ENCODE peak calls at places on chromosomes 13 and 19, in four cellular contexts. E, W, K and U are unnamed samples.

GRCh38 chr19:33024398-33024797 is 40.3 kb downstream of the RHPN2 start:
- DNase-seq in W (no peak), K (no peak), E (no peak), U (no peak)

GRCh38 chr19:23407597-23407996 is 12.3 kb upstream of the ZNF91 start:
- DNase-seq in E (no peak), K (no peak), W (no peak), U (no peak)

GRCh38 chr13:110756268-110756667 is 42.8 kb downstream of the ING1 start:
- DNase-seq in K (peak; percentile 57), W (no peak), E (peak; percentile 42), U (no peak)

GRCh38 chr19:49585023-49585422 is 3.9 kb downstream of the PRRG2 start:
- DNase-seq in E (no peak), K (no peak), W (no peak), U (no peak)

GRCh38 chr19:10823690-10824089 is 12.3 kb downstream of the TMED1 start:
- DNase-seq in K (no peak), E (no peak), W (no peak), U (no peak)

GRCh38 chr19:55635334-55635717 is 5.5 kb upstream of the ZNF580 start:
- DNase-seq in E (no peak), K (no peak), W (no peak), U (no peak)

GRCh38 chr13:51729853-51730553 is 74.0 kb downstream of the DHRS12 start:
- DNase-seq in E (peak; percentile 86), K (peak; percentile 44), W (no peak), U (no peak)

GRCh38 chr19:30102666-30103065 is 160.6 kb downstream of the URI1 start:
- DNase-seq in K (no peak), W (no peak), E (no peak), U (no peak)

GRCh38 chr19:16012552-16012951 is 63.7 kb upstream of the TPM4 start:
- DNase-seq in W (no peak), E (no peak), K (no peak), U (no peak)

GRCh38 chr13:27293873-27294515 is 23.4 kb downstream of the RASL11A start:
- DNase-seq in E (no peak), W (no peak), K (no peak), U (no peak)

GRCh38 chr13:113669871-113670341 is 2.9 kb downstream of the GRK1 start:
- DNase-seq in W (no peak), E (no peak), K (no peak), U (no peak)

GRCh38 chr19:49210108-49210900 is 52.7 kb downstream of the TRPM4 start:
- DNase-seq in W (no peak), E (no peak), K (no peak), U (no peak)

GRCh38 chr13:44755872-44756271 is 179.7 kb upstream of the TSC22D1 start:
- DNase-seq in K (no peak), W (no peak), E (peak; percentile 56), U (peak; percentile 76)

GRCh38 chr19:43681826-43682225 is 11.9 kb upstream of the PLAUR start:
- DNase-seq in K (no peak), W (peak; percentile 81), E (no peak), U (no peak)

GRCh38 chr13:40187836-40188591 is 478.4 kb downstream of the FOXO1 start:
- DNase-seq in E (no peak), K (no peak), W (no peak), U (no peak)

GRCh38 chr19:28443361-28443760 is 769.6 kb downstream of the UQCRFS1 start:
- DNase-seq in E (no peak), K (no peak), W (no peak), U (no peak)

GRCh38 chr13:45337803-45338202 is 3.2 kb downstream of the TPT1 start:
- DNase-seq in K (no peak), E (no peak), W (no peak), U (no peak)

GRCh38 chr13:81171065-81171647 is 830.2 kb upstream of the SPRY2 start:
- DNase-seq in K (no peak), E (peak; percentile 2), W (no peak), U (no peak)

GRCh38 chr19:15563325-15563794 is 51.7 kb upstream of the CYP4F8 start:
- DNase-seq in E (no peak), K (no peak), W (peak; percentile 40), U (no peak)

GRCh38 chr19:12611361-12611699 is 610 bp downstream of the ZNF791 start:
- DNase-seq in W (no peak), K (peak; percentile 41), E (peak; percentile 74), U (no peak)

GRCh38 chr13:95185311-95185710 is 115.9 kb downstream of the ABCC4 start:
- DNase-seq in K (no peak), E (no peak), W (no peak), U (no peak)

GRCh38 chr19:13190781-13191540 is 40.8 kb downstream of the IER2 start:
- DNase-seq in W (no peak), K (no peak), E (no peak), U (no peak)

GRCh38 chr19:47842941-47843340 is 16.1 kb upstream of the TPRX2 start:
- DNase-seq in K (no peak), E (no peak), W (no peak), U (no peak)

GRCh38 chr13:111239754-111240670 is 80.4 kb upstream of the TEX29 start:
- DNase-seq in W (no peak), K (no peak), E (no peak), U (no peak)

DNA sequence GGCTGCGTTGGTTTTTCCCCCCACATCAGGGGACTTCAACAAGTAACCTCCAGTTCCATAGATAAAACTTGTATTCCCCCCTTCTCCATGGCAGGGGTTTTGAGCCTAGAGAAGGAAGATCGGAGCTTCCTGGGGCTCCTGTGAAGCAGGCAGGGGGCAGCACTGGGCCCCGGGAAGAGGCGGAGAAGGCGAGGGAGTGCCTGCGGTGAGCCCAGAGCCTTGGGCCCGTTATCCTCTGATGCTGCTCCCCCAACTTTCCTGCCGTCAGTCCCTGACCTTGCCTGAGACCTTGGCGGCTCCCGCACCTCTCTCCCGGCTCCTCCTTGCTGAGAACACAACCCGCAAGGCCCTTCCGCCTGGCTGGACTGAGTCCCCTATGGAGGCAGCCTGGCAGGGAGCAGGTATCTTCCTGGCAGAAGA is 2.5 kb downstream of the LIPE start:
- DNase-seq in K (no peak), W (no peak), E (no peak), U (no peak)
- TF ChIP-seq CTCF in K (peak; percentile 14), W (no peak), E (no peak), U (peak; percentile 24)

DNA sequence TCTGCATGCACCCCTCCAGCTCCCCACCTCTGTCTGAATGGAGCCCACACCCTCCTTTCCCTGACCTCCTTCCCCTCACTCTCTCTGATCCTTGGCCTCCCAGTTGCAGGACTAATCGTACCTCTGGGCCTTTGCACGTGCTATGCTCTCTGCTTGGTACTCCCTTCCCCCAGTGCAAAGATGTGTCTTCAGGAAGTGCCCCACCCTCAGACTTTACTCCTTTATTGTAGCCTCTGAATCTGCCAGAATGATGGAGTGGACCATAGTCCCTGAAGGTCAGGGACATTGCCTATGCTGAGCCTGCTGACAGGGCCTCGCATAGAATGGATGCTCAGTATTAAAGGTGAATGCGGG is 1.3 kb upstream of the JUND start:
- DNase-seq in E (no peak), K (no peak), W (peak; percentile 24), U (no peak)
- H3K4me3 ChIP-seq in E (peak overlapping the region; percentile 70), K (peak overlapping the region; percentile 60), W (peak overlapping the region; percentile 48), U (peak overlapping the region; percentile 55)

GRCh38 chr19:4495471-4495870 is 22.8 kb downstream of the PLIN4 start:
- DNase-seq in K (no peak), W (no peak), E (no peak), U (no peak)
- TF ChIP-seq CTCF in K (no peak), W (no peak), E (no peak), U (peak; percentile 24)

DNA sequence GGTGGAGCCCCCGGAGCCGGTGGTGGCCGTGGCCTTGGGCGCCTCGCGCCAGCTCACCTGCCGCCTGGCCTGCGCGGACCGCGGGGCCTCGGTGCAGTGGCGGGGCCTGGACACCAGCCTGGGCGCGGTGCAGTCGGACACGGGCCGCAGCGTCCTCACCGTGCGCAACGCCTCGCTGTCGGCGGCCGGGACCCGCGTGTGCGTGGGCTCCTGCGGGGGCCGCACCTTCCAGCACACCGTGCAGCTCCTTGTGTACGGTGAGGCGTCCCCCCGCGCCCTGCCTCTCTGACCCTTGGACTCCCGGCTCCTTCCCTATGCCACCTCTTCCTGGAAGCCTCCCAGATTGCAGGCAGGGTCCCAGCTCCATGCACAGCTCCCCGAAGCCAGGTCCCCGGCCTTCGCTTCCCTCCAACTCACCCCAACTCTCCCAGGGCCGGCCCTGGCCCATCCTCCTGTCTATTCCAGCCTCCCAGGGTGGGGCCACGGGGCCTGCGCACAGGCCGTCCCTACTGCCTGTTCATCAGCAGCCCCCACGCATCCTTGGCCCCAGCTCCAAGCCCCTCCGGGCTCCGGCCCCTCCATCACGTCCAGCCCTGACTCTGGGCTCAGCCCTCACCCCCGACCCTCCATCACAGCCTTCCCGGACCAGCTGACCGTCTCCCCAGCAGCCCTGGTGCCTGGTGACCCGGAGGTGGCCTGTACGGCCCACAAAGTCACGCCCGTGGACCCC is 1.7 kb downstream of the MADCAM1 start:
- DNase-seq in K (no peak), E (no peak), W (no peak), U (no peak)
- H3K4me3 ChIP-seq in K (no peak overlapping the region), E (no peak overlapping the region), W (no peak overlapping the region), U (no peak overlapping the region)

DNA sequence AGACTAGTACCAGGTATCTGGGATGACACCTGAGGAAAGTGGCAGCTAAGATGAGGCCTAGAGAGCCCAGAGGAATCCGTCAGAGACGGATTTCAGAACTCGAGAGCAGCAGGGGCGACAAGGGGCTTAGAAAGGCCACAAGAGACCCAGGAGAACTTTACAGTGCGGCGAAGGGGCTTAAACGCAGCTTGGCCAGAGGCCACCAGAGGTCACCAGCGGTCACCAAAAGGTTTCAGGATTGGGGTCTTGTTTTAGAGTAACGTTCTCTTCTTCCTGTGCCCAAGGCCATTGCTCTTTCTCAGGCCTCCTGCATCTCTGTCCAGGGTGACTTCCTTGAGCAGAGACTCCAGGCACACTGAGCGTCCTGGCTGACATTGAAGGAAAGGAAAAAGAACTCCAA is 2.2 kb downstream of the ZSCAN22 start:
- DNase-seq in E (no peak), K (no peak), W (peak; percentile 39), U (no peak)
- TF ChIP-seq CTCF in E (no peak), K (no peak), W (peak; percentile 10), U (no peak)

GRCh38 chr19:38869836-38870607 is 8.1 kb downstream of the RINL start:
- DNase-seq in W (peak; percentile 88), K (no peak), E (peak; percentile 60), U (no peak)

GRCh38 chr19:38870612-38871011 is 7.5 kb downstream of the RINL start:
- DNase-seq in K (no peak), E (no peak), W (no peak), U (no peak)

GRCh38 chr19:38868551-38868950 is 9.5 kb downstream of the RINL start:
- DNase-seq in K (no peak), E (no peak), W (no peak), U (no peak)

GRCh38 chr19:38867176-38867780 is 10.8 kb downstream of the RINL start:
- DNase-seq in W (no peak), K (no peak), E (no peak), U (no peak)

GRCh38 chr19:38869160-38869835 is 8.8 kb downstream of the RINL start:
- DNase-seq in E (no peak), K (no peak), W (peak; percentile 59), U (no peak)
- H3K4me3 ChIP-seq in E (peak overlapping the region; percentile 62), K (peak overlapping the region; percentile 61), W (peak overlapping the region; percentile 36), U (peak overlapping the region; percentile 52)

DNA sequence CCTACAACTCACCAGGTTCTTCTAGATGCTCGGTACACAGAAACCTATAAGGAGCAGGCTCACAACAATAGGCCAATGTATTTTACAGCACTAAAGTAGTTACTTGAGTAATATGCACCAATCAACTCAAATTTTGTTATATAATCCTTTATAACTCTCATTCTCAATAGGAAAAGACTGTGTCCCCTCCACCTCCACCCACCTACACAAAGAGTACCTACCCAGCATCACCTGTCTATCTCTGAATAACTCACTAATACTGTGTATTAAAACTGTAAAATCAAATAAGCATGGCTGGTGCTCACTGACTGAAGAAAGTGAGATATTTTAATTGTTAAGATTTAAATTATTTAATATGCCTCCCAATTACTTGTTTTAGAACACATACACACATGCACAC is 146.3 kb downstream of the ENOX1 start:
- DNase-seq in K (no peak), W (no peak), E (no peak), U (no peak)
- TF ChIP-seq CTCF in K (no peak), W (no peak), E (no peak), U (no peak)